ENCODE peak calls at places on chromosomes 2 and 18, in six cellular contexts. One of them, this sample, is unnamed.

GRCh38 chr2:795245-796041 is 118.2 kb upstream of the TMEM18 start:
- DNase-seq in GM23338: no peak
- DNase-seq in AG09309: no peak
- DNase-seq in AG04450: no peak
- DNase-seq in upper lobe of right lung: no peak
- DNase-seq in transverse colon: no peak
- DNase-seq in this sample: no peak

GRCh38 chr2:120430501-120430830 is 84.5 kb downstream of the INHBB start:
- DNase-seq in GM23338: no peak
- DNase-seq in AG09309: no peak
- DNase-seq in AG04450: no peak
- DNase-seq in upper lobe of right lung: peak; percentile 39
- DNase-seq in transverse colon: no peak
- DNase-seq in this sample: no peak

GRCh38 chr2:238771193-238771592 is 76.7 kb upstream of the TWIST2 start:
- DNase-seq in GM23338: peak; percentile 69
- DNase-seq in AG09309: no peak
- DNase-seq in AG04450: no peak
- DNase-seq in upper lobe of right lung: no peak
- DNase-seq in transverse colon: no peak
- DNase-seq in this sample: peak; percentile 13

GRCh38 chr2:201704536-201704935 is 6.1 kb upstream of the MPP4 start:
- DNase-seq in GM23338: no peak
- DNase-seq in AG09309: no peak
- DNase-seq in AG04450: no peak
- DNase-seq in upper lobe of right lung: no peak
- DNase-seq in transverse colon: no peak
- DNase-seq in this sample: no peak

GRCh38 chr2:2728635-2729034 is 397.6 kb upstream of the MYT1L start:
- DNase-seq in GM23338: no peak
- DNase-seq in AG09309: no peak
- DNase-seq in AG04450: no peak
- DNase-seq in upper lobe of right lung: no peak
- DNase-seq in transverse colon: no peak
- DNase-seq in this sample: no peak

GRCh38 chr18:6249788-6250187 is 164.9 kb downstream of the L3MBTL4 start:
- DNase-seq in GM23338: no peak
- DNase-seq in AG09309: no peak
- DNase-seq in AG04450: no peak
- DNase-seq in upper lobe of right lung: no peak
- DNase-seq in transverse colon: no peak
- DNase-seq in this sample: no peak

GRCh38 chr2:148936857-148937450 is 61.9 kb downstream of the KIF5C start:
- DNase-seq in GM23338: no peak
- DNase-seq in AG09309: no peak
- DNase-seq in AG04450: no peak
- DNase-seq in upper lobe of right lung: no peak
- DNase-seq in transverse colon: no peak
- DNase-seq in this sample: no peak

GRCh38 chr2:190657474-190658252 is 8.8 kb downstream of the NAB1 start:
- DNase-seq in GM23338: no peak
- DNase-seq in AG09309: no peak
- DNase-seq in AG04450: no peak
- DNase-seq in upper lobe of right lung: no peak
- DNase-seq in transverse colon: no peak
- DNase-seq in this sample: no peak

GRCh38 chr18:58051765-58052460 is 7.9 kb downstream of the NEDD4L start:
- DNase-seq in GM23338: no peak
- DNase-seq in AG09309: no peak
- DNase-seq in AG04450: no peak
- DNase-seq in upper lobe of right lung: no peak
- DNase-seq in transverse colon: no peak
- DNase-seq in this sample: peak; percentile 32

GRCh38 chr2:231399853-231400667 is 4.5 kb downstream of the B3GNT7 start:
- DNase-seq in GM23338: no peak
- DNase-seq in AG09309: no peak
- DNase-seq in AG04450: no peak
- DNase-seq in upper lobe of right lung: no peak
- DNase-seq in transverse colon: no peak
- DNase-seq in this sample: no peak

GRCh38 chr2:42172020-42172419 is 2.9 kb downstream of the EML4 start:
- DNase-seq in GM23338: no peak
- DNase-seq in AG09309: no peak
- DNase-seq in AG04450: no peak
- DNase-seq in upper lobe of right lung: no peak
- DNase-seq in transverse colon: no peak
- DNase-seq in this sample: no peak

GRCh38 chr2:165475270-165476004 is 5.9 kb downstream of the CSRNP3 start:
- DNase-seq in GM23338: no peak
- DNase-seq in AG09309: no peak
- DNase-seq in AG04450: no peak
- DNase-seq in upper lobe of right lung: no peak
- DNase-seq in transverse colon: no peak
- DNase-seq in this sample: no peak

GRCh38 chr18:27121108-27121507 is 64.0 kb downstream of the CHST9 start:
- DNase-seq in GM23338: no peak
- DNase-seq in AG09309: no peak
- DNase-seq in AG04450: no peak
- DNase-seq in upper lobe of right lung: no peak
- DNase-seq in transverse colon: no peak
- DNase-seq in this sample: no peak

GRCh38 chr2:234130734-234131133 is 80.2 kb downstream of the SPP2 start:
- DNase-seq in GM23338: no peak
- DNase-seq in AG09309: no peak
- DNase-seq in AG04450: no peak
- DNase-seq in upper lobe of right lung: no peak
- DNase-seq in transverse colon: no peak
- DNase-seq in this sample: peak; percentile 16

GRCh38 chr2:77642339-77642738 is 120.2 kb upstream of the LRRTM4 start:
- DNase-seq in GM23338: no peak
- DNase-seq in AG09309: no peak
- DNase-seq in AG04450: no peak
- DNase-seq in upper lobe of right lung: no peak
- DNase-seq in transverse colon: no peak
- DNase-seq in this sample: no peak

GRCh38 chr2:20444113-20444992 is 2.5 kb upstream of the RHOB start:
- DNase-seq in GM23338: peak; percentile 65
- DNase-seq in AG09309: no peak
- DNase-seq in AG04450: no peak
- DNase-seq in upper lobe of right lung: peak; percentile 8
- DNase-seq in transverse colon: peak; percentile 18
- DNase-seq in this sample: peak; percentile 50

GRCh38 chr18:34738173-34738894 is 28.2 kb downstream of the DTNA start:
- DNase-seq in GM23338: no peak
- DNase-seq in AG09309: no peak
- DNase-seq in AG04450: no peak
- DNase-seq in upper lobe of right lung: no peak
- DNase-seq in transverse colon: no peak
- DNase-seq in this sample: peak; percentile 6

GRCh38 chr18:8609711-8610441 is 639 bp downstream of the RAB12 start:
- DNase-seq in GM23338: no peak
- DNase-seq in AG09309: no peak
- DNase-seq in AG04450: no peak
- DNase-seq in upper lobe of right lung: peak; percentile 70
- DNase-seq in transverse colon: peak; percentile 15
- DNase-seq in this sample: no peak

GRCh38 chr2:39378968-39379367 is 58.1 kb downstream of the MAP4K3 start:
- DNase-seq in GM23338: no peak
- DNase-seq in AG09309: no peak
- DNase-seq in AG04450: no peak
- DNase-seq in upper lobe of right lung: no peak
- DNase-seq in transverse colon: no peak
- DNase-seq in this sample: no peak

GRCh38 chr2:102850888-102851287 is 89.1 kb downstream of the TMEM182 start:
- DNase-seq in GM23338: peak; percentile 1
- DNase-seq in AG09309: no peak
- DNase-seq in AG04450: no peak
- DNase-seq in upper lobe of right lung: no peak
- DNase-seq in transverse colon: no peak
- DNase-seq in this sample: no peak

GRCh38 chr2:102843759-102844443 is 82.1 kb downstream of the TMEM182 start:
- DNase-seq in GM23338: no peak
- DNase-seq in AG09309: no peak
- DNase-seq in AG04450: no peak
- DNase-seq in upper lobe of right lung: no peak
- DNase-seq in transverse colon: no peak
- DNase-seq in this sample: no peak

GRCh38 chr2:102844911-102845310 is 83.1 kb downstream of the TMEM182 start:
- DNase-seq in GM23338: no peak
- DNase-seq in AG09309: no peak
- DNase-seq in AG04450: no peak
- DNase-seq in upper lobe of right lung: no peak
- DNase-seq in transverse colon: no peak
- DNase-seq in this sample: no peak

GRCh38 chr2:102848366-102848839 is 86.6 kb downstream of the TMEM182 start:
- DNase-seq in GM23338: peak; percentile 92
- DNase-seq in AG09309: no peak
- DNase-seq in AG04450: no peak
- DNase-seq in upper lobe of right lung: peak; percentile 89
- DNase-seq in transverse colon: peak; percentile 67
- DNase-seq in this sample: peak; percentile 55
- TF ChIP-seq CTCF in GM23338: peak; percentile 27
- TF ChIP-seq CTCF in AG09309: no peak
- TF ChIP-seq CTCF in AG04450: no peak
- TF ChIP-seq CTCF in upper lobe of right lung: peak; percentile 9
- TF ChIP-seq CTCF in transverse colon: no peak
- TF ChIP-seq CTCF in this sample: no peak

GRCh38 chr18:50194623-50195532 is at the start of gene MYO5B:
- DNase-seq in GM23338: peak; percentile 89
- DNase-seq in AG09309: no peak
- DNase-seq in AG04450: no peak
- DNase-seq in upper lobe of right lung: peak; percentile 93
- DNase-seq in transverse colon: peak; percentile 91
- DNase-seq in this sample: no peak
- H3K4me3 ChIP-seq in GM23338: peak within 1 kb of the TSS; percentile 79
- H3K4me3 ChIP-seq in AG09309: no peak within 1 kb of the TSS
- H3K4me3 ChIP-seq in AG04450: no peak within 1 kb of the TSS
- H3K4me3 ChIP-seq in upper lobe of right lung: peak within 1 kb of the TSS; percentile 55
- H3K4me3 ChIP-seq in transverse colon: peak within 1 kb of the TSS; percentile 57
- H3K4me3 ChIP-seq in this sample: no peak within 1 kb of the TSS

GRCh38 chr2:79529636-79530035 is 16.8 kb downstream of the CTNNA2 start:
- DNase-seq in GM23338: no peak
- DNase-seq in AG09309: no peak
- DNase-seq in AG04450: no peak
- DNase-seq in upper lobe of right lung: no peak
- DNase-seq in transverse colon: no peak
- DNase-seq in this sample: no peak

GRCh38 chr2:79530443-79530842 is 17.6 kb downstream of the CTNNA2 start:
- DNase-seq in GM23338: peak; percentile 71
- DNase-seq in AG09309: no peak
- DNase-seq in AG04450: no peak
- DNase-seq in upper lobe of right lung: no peak
- DNase-seq in transverse colon: no peak
- DNase-seq in this sample: peak; percentile 3
- TF ChIP-seq CTCF in GM23338: peak; percentile 53
- TF ChIP-seq CTCF in AG09309: no peak
- TF ChIP-seq CTCF in AG04450: no peak
- TF ChIP-seq CTCF in upper lobe of right lung: no peak
- TF ChIP-seq CTCF in transverse colon: no peak
- TF ChIP-seq CTCF in this sample: no peak

GRCh38 chr2:76413436-76413835 is 702.7 kb upstream of the GCFC2 start:
- DNase-seq in GM23338: no peak
- DNase-seq in AG09309: no peak
- DNase-seq in AG04450: no peak
- DNase-seq in upper lobe of right lung: no peak
- DNase-seq in transverse colon: no peak
- DNase-seq in this sample: no peak

DNA sequence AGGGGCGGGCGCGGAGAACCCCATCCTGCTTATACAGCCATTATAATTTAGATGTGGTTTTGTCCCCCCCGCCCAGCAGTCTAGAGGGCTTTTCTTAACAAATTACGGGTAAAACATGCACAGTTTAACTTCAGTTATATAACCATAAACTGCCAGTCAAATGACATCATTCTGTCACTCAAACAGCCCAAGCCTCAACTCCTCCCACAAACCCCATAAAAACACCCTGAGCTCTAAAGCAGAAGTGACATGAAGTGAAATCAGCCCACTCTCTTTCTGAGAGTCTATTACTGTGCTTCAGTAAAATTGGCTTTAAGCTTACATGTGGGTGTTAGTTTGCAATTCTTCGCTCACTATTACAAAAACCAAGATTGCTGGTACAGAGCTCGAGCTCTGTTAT is 705.1 kb upstream of the GCFC2 start:
- DNase-seq in GM23338: peak; percentile 11
- DNase-seq in AG09309: no peak
- DNase-seq in AG04450: no peak
- DNase-seq in upper lobe of right lung: no peak
- DNase-seq in transverse colon: no peak
- DNase-seq in this sample: no peak
- H3K4me3 ChIP-seq in GM23338: no peak overlapping the region
- H3K4me3 ChIP-seq in AG09309: no peak overlapping the region
- H3K4me3 ChIP-seq in AG04450: no peak overlapping the region
- H3K4me3 ChIP-seq in upper lobe of right lung: no peak overlapping the region
- H3K4me3 ChIP-seq in transverse colon: no peak overlapping the region
- H3K4me3 ChIP-seq in this sample: no peak overlapping the region

GRCh38 chr2:74414913-74415761 is 6.3 kb downstream of the C2orf81 start:
- DNase-seq in GM23338: peak; percentile 81
- DNase-seq in AG09309: no peak
- DNase-seq in AG04450: no peak
- DNase-seq in upper lobe of right lung: peak; percentile 74
- DNase-seq in transverse colon: peak; percentile 51
- DNase-seq in this sample: no peak
- TF ChIP-seq CTCF in GM23338: no peak
- TF ChIP-seq CTCF in AG09309: peak; percentile 35
- TF ChIP-seq CTCF in AG04450: no peak
- TF ChIP-seq CTCF in upper lobe of right lung: peak; percentile 38
- TF ChIP-seq CTCF in transverse colon: peak; percentile 31
- TF ChIP-seq CTCF in this sample: peak; percentile 30